ENCODE peak calls at places on chromosome 5, in four cellular contexts. S, H, D and R are unnamed samples.

GRCh38 chr5:3671366-3671765 is 75.7 kb downstream of the IRX1 start:
- DNase-seq in S (no peak), H (no peak), D (no peak), R (no peak)

GRCh38 chr5:149456597-149457392 is 77.7 kb upstream of the IL17B start:
- DNase-seq in S (no peak), H (no peak), D (peak), R (no peak)

GRCh38 chr5:11364531-11364930 is 539.7 kb downstream of the CTNND2 start:
- DNase-seq in S (no peak), H (no peak), D (no peak), R (no peak)

GRCh38 chr5:54251981-54252380 is 58.4 kb downstream of the ARL15 start:
- DNase-seq in S (no peak), H (no peak), D (no peak), R (no peak)

GRCh38 chr5:151870820-151871219 is 53.8 kb downstream of the GLRA1 start:
- DNase-seq in S (no peak), H (no peak), D (no peak), R (no peak)

GRCh38 chr5:463952-464351 is 21.0 kb downstream of the EXOC3 start:
- DNase-seq in S (no peak), H (no peak), D (no peak), R (no peak)

GRCh38 chr5:40660751-40661150 is 19.0 kb upstream of the PTGER4 start:
- DNase-seq in S (no peak), H (no peak), D (no peak), R (no peak)

GRCh38 chr5:95583992-95584391 is 29.1 kb downstream of the ARSK start:
- DNase-seq in S (no peak), H (no peak), D (no peak), R (no peak)

GRCh38 chr5:35095366-35095765 is 47.6 kb upstream of the AGXT2 start:
- DNase-seq in S (no peak), H (no peak), D (no peak), R (no peak)

GRCh38 chr5:61489574-61489973 is 157.5 kb downstream of the ZSWIM6 start:
- DNase-seq in S (no peak), H (no peak), D (no peak), R (no peak)

GRCh38 chr5:180860273-180860886 is 696 bp downstream of the ZFP62 start:
- DNase-seq in S (peak), H (no peak), D (no peak), R (peak)

GRCh38 chr5:167916706-167917105 is 374.7 kb upstream of the WWC1 start:
- DNase-seq in S (no peak), H (no peak), D (no peak), R (peak)

GRCh38 chr5:24245821-24246220 is 399.0 kb downstream of the CDH10 start:
- DNase-seq in S (no peak), H (no peak), D (no peak), R (no peak)

GRCh38 chr5:110853267-110853666 is 114.5 kb downstream of the SLC25A46 start:
- DNase-seq in S (no peak), H (no peak), D (no peak), R (no peak)

GRCh38 chr5:134138416-134139376 is 24.2 kb downstream of the TCF7 start:
- DNase-seq in S (no peak), H (peak), D (no peak), R (no peak)

GRCh38 chr5:43773032-43773830 is 170.3 kb downstream of the NNT start:
- DNase-seq in S (no peak), H (no peak), D (no peak), R (no peak)

GRCh38 chr5:160233215-160233614 is 3.9 kb downstream of the FABP6 start:
- DNase-seq in S (no peak), H (no peak), D (no peak), R (no peak)

GRCh38 chr5:116564756-116565593 is 9.6 kb downstream of the SEMA6A start:
- DNase-seq in S (no peak), H (no peak), D (no peak), R (peak)

GRCh38 chr5:138186002-138186447 is 7.1 kb downstream of the KIF20A start:
- DNase-seq in S (no peak), H (no peak), D (no peak), R (no peak)

GRCh38 chr5:4906821-4907220 is 233.3 kb upstream of the ADAMTS16 start:
- DNase-seq in S (no peak), H (no peak), D (no peak), R (no peak)

GRCh38 chr5:131610198-131611063 is 24.6 kb downstream of the RAPGEF6 start:
- DNase-seq in S (no peak), H (no peak), D (peak), R (no peak)

GRCh38 chr5:149282027-149282965 is 10.6 kb downstream of the AFAP1L1 start:
- DNase-seq in S (no peak), H (no peak), D (peak), R (no peak)

GRCh38 chr5:170252109-170252508 is 19.3 kb downstream of the C5orf58 start:
- DNase-seq in S (no peak), H (no peak), D (no peak), R (no peak)

GRCh38 chr5:36683821-36684434 is 77.5 kb downstream of the SLC1A3 start:
- DNase-seq in S (peak), H (no peak), D (no peak), R (peak)

GRCh38 chr5:106269252-106269843 is 1401.4 kb downstream of the EFNA5 start:
- DNase-seq in S (no peak), H (no peak), D (peak), R (peak)

GRCh38 chr5:177524941-177525655 is 8.3 kb upstream of the DDX41 start:
- DNase-seq in S (no peak), H (no peak), D (no peak), R (no peak)

GRCh38 chr5:32934529-32934928 is 223.4 kb downstream of the NPR3 start:
- DNase-seq in S (no peak), H (no peak), D (no peak), R (no peak)

GRCh38 chr5:160333726-160334125 is 21.4 kb upstream of the CCNJL start:
- DNase-seq in S (no peak), H (no peak), D (no peak), R (no peak)

GRCh38 chr5:180338001-180338707 is 15.0 kb downstream of the GFPT2 start:
- DNase-seq in S (no peak), H (no peak), D (no peak), R (no peak)

GRCh38 chr5:173743641-173744343 is 127.3 kb upstream of the BOD1 start:
- DNase-seq in S (no peak), H (no peak), D (no peak), R (no peak)

GRCh38 chr5:142748568-142749249 is 21.5 kb upstream of the ARHGAP26 start:
- DNase-seq in S (no peak), H (peak), D (peak), R (peak)

GRCh38 chr5:88665750-88666215 is 217.2 kb downstream of the MEF2C start:
- DNase-seq in S (no peak), H (no peak), D (no peak), R (peak)

GRCh38 chr5:121962347-121962670 is 534 bp downstream of the SRFBP1 start:
- DNase-seq in S (no peak), H (no peak), D (no peak), R (peak)

GRCh38 chr5:1479066-1479465 is 33.8 kb upstream of the SLC6A3 start:
- DNase-seq in S (no peak), H (no peak), D (no peak), R (no peak)

GRCh38 chr5:160369990-160370712 is at the start of gene C1QTNF2:
- DNase-seq in S (no peak), H (no peak), D (peak), R (no peak)